ENCODE peak calls at places on chromosomes 2 and 18, in six cellular contexts. O, J, Z, R, S and P are unnamed samples.

GRCh38 chr2:63051795-63052333 is 1.2 kb downstream of the OTX1 start:
- DNase-seq in Z (no peak), O (no peak), R (peak), S (no peak), J (no peak), P (no peak)

GRCh38 chr2:170843656-170844055 is 27.0 kb downstream of the GAD1 start:
- DNase-seq in Z (peak), J (no peak), O (no peak), S (peak), R (no peak), P (peak)

GRCh38 chr18:44185981-44186380 is 494.7 kb upstream of the SETBP1 start:
- DNase-seq in R (no peak), S (no peak), Z (no peak), J (no peak), O (no peak), P (no peak)

GRCh38 chr2:46913471-46914381 is 1.9 kb downstream of the MCFD2 start:
- DNase-seq in Z (peak), O (no peak), J (no peak), R (no peak), S (no peak), P (peak)

GRCh38 chr2:196468394-196468793 is 171.1 kb upstream of the CCDC150 start:
- DNase-seq in J (no peak), Z (no peak), O (no peak), S (no peak), R (no peak), P (no peak)

GRCh38 chr2:8822218-8822617 is 15.2 kb downstream of the KIDINS220 start:
- DNase-seq in S (no peak), J (no peak), Z (no peak), R (no peak), O (no peak), P (no peak)

GRCh38 chr2:226215902-226216503 is 583.6 kb downstream of the IRS1 start:
- DNase-seq in Z (peak), O (no peak), R (peak), S (peak), J (peak), P (peak)

GRCh38 chr2:49917654-49918053 is 763.3 kb upstream of the FSHR start:
- DNase-seq in S (no peak), R (no peak), Z (no peak), O (no peak), J (no peak), P (no peak)

GRCh38 chr2:181971032-181971431 is 14.6 kb upstream of the PPP1R1C start:
- DNase-seq in Z (no peak), S (no peak), J (no peak), O (no peak), R (no peak), P (no peak)

GRCh38 chr18:68874361-68874760 is 76.5 kb downstream of the CCDC102B start:
- DNase-seq in J (no peak), R (no peak), O (no peak), Z (peak), S (no peak), P (peak)

GRCh38 chr2:168814939-168815907 is 12.8 kb downstream of the NOSTRIN start:
- DNase-seq in S (no peak), Z (no peak), J (no peak), O (no peak), R (no peak), P (no peak)

GRCh38 chr18:25230658-25231326 is 121.2 kb downstream of the ZNF521 start:
- DNase-seq in Z (peak), O (no peak), S (no peak), R (no peak), J (peak), P (peak)

GRCh38 chr18:13437034-13437433 is 218.5 kb downstream of the LDLRAD4 start:
- DNase-seq in O (no peak), S (no peak), J (no peak), Z (no peak), R (no peak), P (no peak)

GRCh38 chr2:3282056-3282998 is 95.3 kb downstream of the EIPR1 start:
- DNase-seq in R (no peak), Z (peak), S (no peak), J (no peak), O (no peak), P (peak)

GRCh38 chr2:190409616-190410015 is 1.5 kb downstream of the MFSD6 start:
- DNase-seq in Z (no peak), O (no peak), R (no peak), S (peak), J (no peak), P (no peak)

GRCh38 chr2:111618953-111619902 is 264.8 kb downstream of the ANAPC1 start:
- DNase-seq in R (no peak), O (no peak), S (no peak), J (no peak), Z (no peak), P (no peak)

GRCh38 chr2:117523267-117523666 is 291.2 kb upstream of the DDX18 start:
- DNase-seq in J (peak), O (peak), S (no peak), R (no peak), Z (no peak), P (no peak)

GRCh38 chr2:145958611-145959010 is 1438.7 kb upstream of the ZEB2 start:
- DNase-seq in J (no peak), O (no peak), R (no peak), S (no peak), Z (no peak), P (no peak)

GRCh38 chr2:18309627-18310026 is 250.8 kb downstream of the RDH14 start:
- DNase-seq in Z (no peak), S (no peak), R (no peak), J (no peak), O (no peak), P (no peak)

GRCh38 chr2:152222975-152223638 is 47.5 kb upstream of the STAM2 start:
- DNase-seq in Z (peak), S (peak), J (peak), R (no peak), O (no peak), P (peak)

GRCh38 chr2:11753886-11754704 is 7.7 kb downstream of the LPIN1 start:
- DNase-seq in Z (peak), R (peak), O (no peak), S (peak), J (no peak), P (peak)

GRCh38 chr2:176638167-176639015 is 369.1 kb downstream of the MTX2 start:
- DNase-seq in O (peak), Z (peak), S (peak), R (peak), J (peak), P (peak)